ENCODE peak calls at places on chromosome 15, in four cellular contexts. I is naive thymus-derived CD8-positive, alpha-beta T cell; R is nephron progenitor cell; L is foreskin fibroblast. X is an unnamed sample.

GRCh38 chr15:74489518-74490338 is 28.8 kb upstream of the UBL7 start:
- DNase-seq in R (peak), I (peak), L (no peak), X (no peak)

GRCh38 chr15:84143753-84144314 is 91.7 kb upstream of the GOLGA6L4 start:
- DNase-seq in R (no peak), L (no peak), I (no peak), X (no peak)

GRCh38 chr15:90946941-90947576 is 7.6 kb upstream of the RCCD1 start:
- DNase-seq in I (no peak), R (no peak), L (no peak), X (no peak)

GRCh38 chr15:52228928-52229327 is 37.7 kb upstream of the GNB5 start:
- DNase-seq in I (no peak), L (no peak), R (peak), X (peak)

GRCh38 chr15:45522931-45523331 is 376 bp upstream of the SLC30A4 start:
- DNase-seq in I (no peak), R (peak), L (peak), X (no peak)

GRCh38 chr15:45550436-45550835 is 27.9 kb upstream of the SLC30A4 start:
- DNase-seq in I (no peak), R (no peak), L (peak), X (no peak)

GRCh38 chr15:31264534-31265089 is 62.0 kb upstream of the KLF13 start:
- DNase-seq in I (no peak), R (no peak), L (no peak), X (peak)

GRCh38 chr15:98776607-98777281 is 128.4 kb downstream of the IGF1R start:
- DNase-seq in R (peak), L (peak), I (peak), X (no peak)

GRCh38 chr15:70772402-70772801 is 9.0 kb upstream of the UACA start:
- DNase-seq in I (no peak), R (no peak), L (no peak), X (no peak)

GRCh38 chr15:27492021-27492621 is 521.1 kb downstream of the GABRG3 start:
- DNase-seq in R (no peak), I (no peak), L (peak), X (no peak)

GRCh38 chr15:68511073-68511991 is 67.5 kb upstream of the CORO2B start:
- DNase-seq in I (no peak), R (no peak), L (no peak), X (no peak)

GRCh38 chr15:61175024-61175423 is 54.1 kb downstream of the RORA start:
- DNase-seq in L (no peak), I (no peak), R (peak), X (no peak)

GRCh38 chr15:41578736-41579383 is 19.8 kb downstream of the TYRO3 start:
- DNase-seq in R (no peak), I (no peak), L (no peak), X (no peak)

GRCh38 chr15:90915216-90915807 is 12.2 kb downstream of the MAN2A2 start:
- DNase-seq in R (no peak), I (no peak), L (no peak), X (no peak)

GRCh38 chr15:94792166-94792565 is 560.8 kb downstream of the MCTP2 start:
- DNase-seq in I (no peak), R (no peak), L (no peak), X (no peak)

GRCh38 chr15:31163769-31164572 is 62.4 kb upstream of the TRPM1 start:
- DNase-seq in R (no peak), L (no peak), I (no peak), X (no peak)

GRCh38 chr15:58498821-58499580 is 67.2 kb downstream of the LIPC start:
- DNase-seq in R (no peak), I (no peak), L (peak), X (no peak)

GRCh38 chr15:70196314-70197291 is 98.9 kb upstream of the TLE3 start:
- DNase-seq in L (no peak), I (no peak), R (peak), X (peak)

GRCh38 chr15:89361451-89362202 is 27.0 kb upstream of the POLG start:
- DNase-seq in R (peak), L (peak), I (peak), X (peak)

GRCh38 chr15:92848852-92849598 is 51.1 kb upstream of the CHD2 start:
- DNase-seq in L (peak), R (no peak), I (peak), X (no peak)

GRCh38 chr15:58608129-58608590 is 141.3 kb downstream of the ADAM10 start:
- DNase-seq in R (no peak), I (no peak), L (peak), X (no peak)

GRCh38 chr15:55362641-55363040 is 43.6 kb downstream of the PIGB start:
- DNase-seq in L (no peak), R (no peak), I (no peak), X (no peak)

X was measured in mucosa of descending colon.